ENCODE peak calls at places on chromosomes 11 and 22, in seven cellular contexts. S is esophagus squamous epithelium, H is body of pancreas, G is right lobe of liver, P is upper lobe of right lung, Z is sigmoid colon, K is IMR-90. L is an unnamed sample.

GRCh38 chr11:7648264-7648663 is 25.0 kb downstream of the CYB5R2 start:
- DNase-seq in S (no peak), H (no peak), G (peak; percentile 86), P (no peak), Z (no peak), K (no peak), L (no peak)

GRCh38 chr22:28034760-28035401 is 115.8 kb upstream of the PITPNB start:
- DNase-seq in S (no peak), H (peak; percentile 70), G (no peak), P (peak; percentile 59), Z (peak; percentile 92), K (peak; percentile 59), L (peak; percentile 41)

GRCh38 chr11:40292636-40293585 is 1166.5 kb downstream of the LRRC4C start:
- DNase-seq in S (no peak), H (no peak), G (peak; percentile 47), P (no peak), Z (peak; percentile 69), K (no peak), L (no peak)

GRCh38 chr11:120775986-120776682 is 247.8 kb upstream of the TBCEL start:
- DNase-seq in S (no peak), H (no peak), G (no peak), P (no peak), Z (no peak), K (no peak), L (peak; percentile 77)

GRCh38 chr11:17596711-17597110 is 49.7 kb downstream of the OTOG start:
- DNase-seq in S (no peak), H (no peak), G (no peak), P (peak; percentile 53), Z (peak; percentile 53), K (no peak), L (peak; percentile 35)

GRCh38 chr11:133815636-133816035 is 29.7 kb downstream of the SPATA19 start:
- DNase-seq in S (no peak), H (no peak), G (no peak), P (no peak), Z (no peak), K (no peak), L (no peak)

GRCh38 chr11:107682182-107682971 is 29.5 kb downstream of the SLN start:
- DNase-seq in S (no peak), H (no peak), G (no peak), P (no peak), Z (no peak), K (no peak), L (no peak)

GRCh38 chr11:11534981-11535380 is 86.8 kb downstream of the GALNT18 start:
- DNase-seq in S (no peak), H (no peak), G (no peak), P (no peak), Z (no peak), K (peak; percentile 37), L (no peak)

GRCh38 chr22:44057411-44057987 is 33.4 kb downstream of the PARVB start:
- DNase-seq in S (no peak), H (peak; percentile 28), G (no peak), P (no peak), Z (peak; percentile 92), K (no peak), L (no peak)

GRCh38 chr22:47076758-47077157 is 314.3 kb downstream of the TBC1D22A start:
- DNase-seq in S (no peak), H (no peak), G (no peak), P (no peak), Z (no peak), K (no peak), L (no peak)

GRCh38 chr11:117606211-117606610 is 190.8 kb downstream of the DSCAML1 start:
- DNase-seq in S (no peak), H (no peak), G (no peak), P (no peak), Z (no peak), K (no peak), L (no peak)

GRCh38 chr11:122025757-122026156 is 90.3 kb downstream of the BLID start:
- DNase-seq in S (no peak), H (no peak), G (no peak), P (no peak), Z (no peak), K (no peak), L (no peak)

GRCh38 chr22:43273902-43274484 is 69.2 kb downstream of the SCUBE1 start:
- DNase-seq in S (no peak), H (peak; percentile 50), G (no peak), P (no peak), Z (no peak), K (peak; percentile 46), L (peak; percentile 89)

GRCh38 chr11:132588366-132588765 is 943.9 kb downstream of the OPCML start:
- DNase-seq in S (no peak), H (no peak), G (no peak), P (no peak), Z (no peak), K (peak; percentile 43), L (no peak)

GRCh38 chr11:68992743-68993255 is 12.0 kb upstream of the MRGPRD start:
- DNase-seq in S (no peak), H (no peak), G (no peak), P (peak; percentile 29), Z (peak; percentile 41), K (no peak), L (peak; percentile 35)

GRCh38 chr22:21014202-21015050 is 539 bp upstream of the P2RX6 start:
- DNase-seq in S (peak; percentile 47), H (peak; percentile 81), G (peak; percentile 85), P (peak; percentile 90), Z (peak; percentile 94), K (peak; percentile 88), L (peak; percentile 98)

GRCh38 chr22:17262976-17263375 is 43.7 kb upstream of the ADA2 start:
- DNase-seq in S (no peak), H (no peak), G (no peak), P (no peak), Z (no peak), K (no peak), L (no peak)

GRCh38 chr22:39360242-39360641 is 10.5 kb downstream of the SYNGR1 start:
- DNase-seq in S (no peak), H (no peak), G (no peak), P (no peak), Z (no peak), K (no peak), L (peak; percentile 47)

GRCh38 chr22:39362932-39363331 is 13.1 kb downstream of the SYNGR1 start:
- DNase-seq in S (no peak), H (no peak), G (no peak), P (no peak), Z (no peak), K (no peak), L (no peak)

GRCh38 chr22:39362271-39362670 is 12.5 kb downstream of the SYNGR1 start:
- DNase-seq in S (no peak), H (no peak), G (no peak), P (no peak), Z (no peak), K (no peak), L (peak; percentile 78)

GRCh38 chr22:39360674-39361413 is 11.1 kb downstream of the SYNGR1 start:
- DNase-seq in S (no peak), H (peak; percentile 68), G (no peak), P (no peak), Z (no peak), K (no peak), L (peak; percentile 88)

DNA sequence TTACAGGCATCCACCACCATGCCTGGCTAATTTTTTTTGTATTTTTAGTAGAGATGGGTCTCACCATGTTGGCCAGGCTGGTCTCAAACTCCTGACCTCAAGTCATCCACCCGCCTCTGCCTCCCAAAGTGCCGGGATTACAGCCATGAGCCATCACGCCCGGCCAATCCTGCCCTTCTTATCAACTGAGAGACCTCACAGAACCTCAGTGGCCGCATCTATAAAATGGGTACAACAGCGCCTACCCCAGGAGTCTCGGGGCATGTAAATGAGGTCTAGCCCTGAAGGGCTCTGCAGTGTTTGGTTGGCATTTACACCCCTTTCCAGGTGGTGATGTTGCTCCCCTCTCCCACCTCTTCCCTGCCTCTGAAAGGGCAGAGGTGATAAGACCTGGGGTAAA is 11.7 kb downstream of the SYNGR1 start:
- DNase-seq in S (no peak), H (no peak), G (no peak), P (no peak), Z (no peak), K (no peak), L (peak; percentile 50)
- TF ChIP-seq CTCF in S (no peak), H (no peak), G (no peak), P (no peak), Z (no peak), K (no peak), L (no peak)

GRCh38 chr11:47943721-47944554 is 36.4 kb upstream of the PTPRJ start:
- DNase-seq in S (no peak), H (no peak), G (no peak), P (peak; percentile 74), Z (no peak), K (no peak), L (peak; percentile 85)
- H3K27ac ChIP-seq in S (no peak overlapping the region), H (no peak overlapping the region), G (no peak overlapping the region), P (no peak overlapping the region), Z (no peak overlapping the region), K (no peak overlapping the region), L (no peak overlapping the region)

GRCh38 chr11:61697093-61697492 is 16.9 kb downstream of the DAGLA start:
- DNase-seq in S (no peak), H (peak; percentile 86), G (no peak), P (peak; percentile 73), Z (no peak), K (no peak), L (no peak)

GRCh38 chr11:61693897-61694840 is 14.0 kb downstream of the DAGLA start:
- DNase-seq in S (no peak), H (peak; percentile 63), G (no peak), P (no peak), Z (peak; percentile 66), K (no peak), L (no peak)

GRCh38 chr11:61695917-61696316 is 15.7 kb downstream of the DAGLA start:
- DNase-seq in S (no peak), H (peak; percentile 88), G (peak; percentile 76), P (peak; percentile 89), Z (peak; percentile 92), K (peak; percentile 81), L (peak; percentile 82)

GRCh38 chr11:61696602-61697001 is 16.4 kb downstream of the DAGLA start:
- DNase-seq in S (no peak), H (no peak), G (no peak), P (no peak), Z (no peak), K (no peak), L (no peak)

DNA sequence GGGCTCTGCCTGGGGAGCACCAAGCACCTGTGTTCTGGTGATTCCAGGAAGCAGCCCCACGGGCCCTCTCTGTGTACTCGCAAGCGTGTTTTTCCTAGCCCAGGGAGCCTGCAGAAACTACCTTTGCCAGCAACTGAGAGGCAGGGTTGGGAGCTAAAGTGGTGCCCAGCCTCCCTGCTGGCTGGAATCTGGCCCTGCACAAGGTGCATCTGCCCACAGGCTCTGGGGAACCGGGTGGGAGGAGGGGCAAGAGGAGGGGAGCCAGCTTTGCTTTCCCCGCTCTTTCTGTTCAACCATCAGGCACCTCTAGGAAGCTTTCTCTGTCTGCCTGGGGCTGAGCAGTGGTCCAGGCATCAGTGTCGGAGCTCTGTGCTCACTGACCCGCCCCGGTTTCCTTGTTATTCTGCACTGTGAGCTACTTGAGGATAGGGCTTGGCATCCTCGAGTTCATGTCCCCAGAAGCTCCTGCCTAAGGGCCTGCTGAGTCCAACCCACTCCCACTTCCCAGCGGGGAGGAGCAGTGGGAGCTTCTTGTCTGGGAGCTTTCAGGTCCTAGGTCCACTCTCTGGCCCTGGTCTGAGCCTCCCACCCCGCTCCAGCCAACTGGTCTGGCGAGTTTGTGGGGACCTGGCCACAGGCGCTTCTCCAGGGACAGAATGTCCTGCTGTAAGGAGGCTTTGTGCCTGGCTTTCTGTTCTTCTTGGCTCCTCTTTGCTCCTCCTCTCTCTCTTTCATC is 14.9 kb downstream of the DAGLA start:
- DNase-seq in S (no peak), H (peak; percentile 78), G (no peak), P (peak; percentile 79), Z (peak; percentile 92), K (no peak), L (peak; percentile 85)
- H3K4me1 ChIP-seq in S (peaks cover 61% of the 10 kb centered on the region), H (peaks cover 90% of the 10 kb centered on the region), G (no peaks in the 10 kb centered on the region), P (peaks cover 50% of the 10 kb centered on the region), Z (no peaks in the 10 kb centered on the region), K (peaks cover 12% of the 10 kb centered on the region), L (peaks cover 5% of the 10 kb centered on the region)

GRCh38 chr11:3626250-3626960 is 15.4 kb downstream of the ART5 start:
- DNase-seq in S (no peak), H (no peak), G (no peak), P (peak; percentile 81), Z (peak; percentile 78), K (no peak), L (peak; percentile 62)
- TF ChIP-seq CTCF in S (no peak), H (no peak), G (no peak), P (no peak), Z (no peak), K (no peak), L (peak; percentile 48)

L was measured in endodermal cell.